ENCODE peak calls at places on chromosomes 16 and 17, in five cellular contexts. O, E, Z, X and K are unnamed samples.

GRCh38 chr17:48374650-48375230 is 55.3 kb downstream of the SKAP1 start:
- DNase-seq in E (peak), Z (no peak), O (no peak), X (peak), K (no peak)

GRCh38 chr16:68754117-68754792 is 17.2 kb downstream of the CDH1 start:
- DNase-seq in O (no peak), E (no peak), Z (no peak), X (no peak), K (no peak)

GRCh38 chr17:70609566-70609965 is 440.2 kb downstream of the KCNJ2 start:
- DNase-seq in Z (peak), O (no peak), X (no peak), E (no peak), K (peak)

GRCh38 chr17:74922694-74923537 is at the start of gene USH1G:
- DNase-seq in Z (no peak), X (no peak), O (no peak), E (peak), K (no peak)

GRCh38 chr17:17028059-17028877 is 14.0 kb upstream of the MPRIP start:
- DNase-seq in Z (no peak), O (peak), E (peak), X (no peak), K (peak)

GRCh38 chr16:65889533-65889966 is 476.9 kb upstream of the CDH5 start:
- DNase-seq in X (no peak), Z (no peak), E (no peak), O (no peak), K (no peak)

GRCh38 chr16:55443434-55443833 is 35.6 kb upstream of the MMP2 start:
- DNase-seq in O (no peak), E (no peak), Z (no peak), X (no peak), K (no peak)

GRCh38 chr16:84505249-84506156 is 1.0 kb upstream of the MEAK7 start:
- DNase-seq in X (no peak), Z (no peak), O (no peak), E (no peak), K (no peak)